ENCODE peak calls at places on chromosomes 13 and 19, in seven cellular contexts. U, V, K, A, T, C and R are unnamed samples.

GRCh38 chr13:98482476-98483444 is 94.1 kb downstream of the STK24 start:
- DNase-seq in U (peak; percentile 67), V (peak; percentile 74), K (peak; percentile 73), A (peak; percentile 83), T (no peak), C (peak; percentile 69), R (peak; percentile 79)

GRCh38 chr19:13954185-13954584 is 1.9 kb downstream of the DCAF15 start:
- DNase-seq in U (no peak), V (no peak), K (no peak), A (no peak), T (no peak), C (no peak), R (no peak)

GRCh38 chr19:31270897-31271568 is 78.2 kb downstream of the TSHZ3 start:
- DNase-seq in U (no peak), V (peak; percentile 58), K (peak; percentile 32), A (no peak), T (no peak), C (no peak), R (no peak)

GRCh38 chr13:43835701-43836100 is 43.8 kb downstream of the CCDC122 start:
- DNase-seq in U (peak; percentile 36), V (peak; percentile 61), K (no peak), A (no peak), T (no peak), C (no peak), R (peak; percentile 25)

GRCh38 chr19:36027696-36028095 is 5.0 kb downstream of the CLIP3 start:
- DNase-seq in U (no peak), V (no peak), K (no peak), A (no peak), T (no peak), C (no peak), R (no peak)

GRCh38 chr19:51272183-51272817 is 21.4 kb downstream of the SIGLECL1 start:
- DNase-seq in U (no peak), V (no peak), K (no peak), A (no peak), T (no peak), C (no peak), R (no peak)

GRCh38 chr13:102901615-102902305 is 55.9 kb downstream of the ERCC5 start:
- DNase-seq in U (peak; percentile 40), V (peak; percentile 17), K (no peak), A (no peak), T (no peak), C (no peak), R (no peak)

GRCh38 chr13:60369242-60369641 is 27.8 kb upstream of the TDRD3 start:
- DNase-seq in U (peak; percentile 4), V (peak; percentile 2), K (no peak), A (no peak), T (no peak), C (no peak), R (peak; percentile 11)

GRCh38 chr19:36436531-36436930 is 18.1 kb upstream of the ZFP82 start:
- DNase-seq in U (peak; percentile 34), V (no peak), K (no peak), A (no peak), T (no peak), C (no peak), R (peak; percentile 5)

GRCh38 chr13:46964789-46965527 is 68.1 kb upstream of the HTR2A start:
- DNase-seq in U (peak; percentile 65), V (peak; percentile 72), K (no peak), A (no peak), T (no peak), C (no peak), R (peak; percentile 42)

GRCh38 chr13:110525328-110526319 is 35.9 kb downstream of the RAB20 start:
- DNase-seq in U (no peak), V (no peak), K (peak; percentile 72), A (no peak), T (no peak), C (peak; percentile 62), R (no peak)

GRCh38 chr13:31005066-31005465 is 72.6 kb downstream of the TEX26 start:
- DNase-seq in U (no peak), V (no peak), K (no peak), A (no peak), T (no peak), C (no peak), R (no peak)

GRCh38 chr13:31007392-31007791 is 74.9 kb downstream of the TEX26 start:
- DNase-seq in U (no peak), V (no peak), K (no peak), A (no peak), T (no peak), C (no peak), R (no peak)

GRCh38 chr13:31011193-31011860 is 78.9 kb downstream of the TEX26 start:
- DNase-seq in U (no peak), V (no peak), K (no peak), A (no peak), T (no peak), C (no peak), R (no peak)

GRCh38 chr13:31009166-31009565 is 76.7 kb downstream of the TEX26 start:
- DNase-seq in U (peak; percentile 75), V (no peak), K (no peak), A (no peak), T (no peak), C (no peak), R (peak; percentile 10)

GRCh38 chr13:31008400-31009115 is 76.1 kb downstream of the TEX26 start:
- DNase-seq in U (peak; percentile 34), V (peak; percentile 48), K (no peak), A (no peak), T (no peak), C (no peak), R (peak; percentile 29)
- TF ChIP-seq CTCF in U (no peak), V (no peak), K (no peak), A (no peak), T (no peak), C (no peak), R (no peak)

GRCh38 chr19:33685541-33685940 is 63.8 kb downstream of the CHST8 start:
- DNase-seq in U (no peak), V (no peak), K (no peak), A (no peak), T (no peak), C (no peak), R (no peak)

GRCh38 chr19:33686246-33686645 is 64.5 kb downstream of the CHST8 start:
- DNase-seq in U (no peak), V (no peak), K (no peak), A (no peak), T (no peak), C (no peak), R (no peak)

GRCh38 chr19:33687761-33688656 is 66.3 kb downstream of the CHST8 start:
- DNase-seq in U (no peak), V (no peak), K (no peak), A (no peak), T (no peak), C (no peak), R (no peak)

GRCh38 chr19:33688657-33688992 is 66.9 kb downstream of the CHST8 start:
- DNase-seq in U (no peak), V (no peak), K (no peak), A (no peak), T (no peak), C (no peak), R (no peak)

DNA sequence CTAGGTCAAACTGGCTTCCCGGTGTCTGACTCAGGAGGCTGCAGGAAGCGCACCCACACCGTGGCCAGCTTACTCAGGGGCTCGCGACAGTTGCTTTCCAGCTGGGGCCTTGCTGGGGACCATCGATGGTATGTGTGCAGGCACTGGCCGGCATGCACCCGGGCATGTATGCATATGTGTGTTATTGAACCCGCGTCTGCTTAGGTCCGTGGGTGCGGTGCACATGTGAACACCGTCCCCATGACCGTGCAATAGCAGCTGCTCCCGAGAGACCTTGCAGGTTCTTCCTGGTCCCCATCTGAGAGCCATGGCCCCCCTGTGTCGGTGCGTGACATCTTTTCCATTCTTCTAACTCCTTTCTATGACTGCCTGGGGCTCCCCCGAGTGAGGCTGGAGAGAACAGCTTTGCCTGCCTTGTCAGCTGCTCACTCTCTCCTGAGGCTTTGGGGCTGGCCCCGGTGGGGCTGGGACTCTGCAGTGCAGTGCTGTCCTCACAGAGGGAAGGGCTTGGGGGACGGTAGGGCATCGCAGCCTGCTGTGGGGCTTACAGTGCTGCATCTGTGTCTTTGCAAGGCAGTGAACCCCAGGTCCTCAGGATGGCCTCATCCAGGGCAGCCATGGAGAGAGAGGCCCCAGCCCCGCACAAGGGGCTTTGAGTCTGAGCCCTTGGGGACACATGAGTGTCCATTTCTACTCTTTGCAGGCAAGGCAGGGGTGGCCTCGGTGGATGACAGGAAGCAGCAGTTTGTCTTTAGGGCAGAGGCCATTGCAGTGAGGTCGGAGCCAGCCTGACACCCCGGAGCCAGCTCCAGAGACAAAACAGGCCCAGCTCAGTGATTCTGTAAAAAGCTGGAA is 65.2 kb downstream of the CHST8 start:
- DNase-seq in U (no peak), V (no peak), K (no peak), A (no peak), T (no peak), C (no peak), R (no peak)
- TF ChIP-seq CTCF in U (no peak), V (no peak), K (no peak), A (no peak), T (no peak), C (no peak), R (no peak)

GRCh38 chr19:44498988-44499387 is 1.3 kb downstream of the ZNF180 start:
- DNase-seq in U (no peak), V (no peak), K (no peak), A (no peak), T (no peak), C (no peak), R (no peak)

GRCh38 chr19:44499962-44500949 is at the start of gene ZNF180:
- DNase-seq in U (peak; percentile 92), V (peak; percentile 90), K (peak; percentile 98), A (peak; percentile 97), T (peak; percentile 97), C (peak; percentile 98), R (peak; percentile 95)

GRCh38 chr19:44496711-44497110 is 3.6 kb downstream of the ZNF180 start:
- DNase-seq in U (no peak), V (no peak), K (no peak), A (no peak), T (no peak), C (no peak), R (no peak)

DNA sequence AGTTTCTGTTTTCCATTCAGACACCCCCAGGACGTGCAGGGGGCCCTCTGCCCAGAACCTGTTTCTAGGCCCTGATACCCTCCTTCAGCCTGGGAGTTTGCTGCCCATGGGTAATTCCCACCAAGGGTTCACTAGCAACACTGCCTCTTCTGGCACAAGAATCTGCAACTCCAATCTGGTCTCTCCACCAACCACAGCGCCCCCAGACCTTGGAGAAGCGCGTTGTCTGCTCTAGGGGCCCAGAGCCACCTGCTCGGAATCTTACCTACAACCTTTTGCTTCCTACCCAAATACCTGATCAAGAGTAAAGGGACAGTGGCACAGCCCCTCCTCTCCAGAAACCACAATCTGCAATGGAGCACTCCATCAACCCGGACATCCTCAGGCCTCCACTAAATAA is 763 bp downstream of the ZNF180 start:
- DNase-seq in U (no peak), V (no peak), K (no peak), A (no peak), T (no peak), C (no peak), R (no peak)
- TF ChIP-seq CTCF in U (no peak), V (no peak), K (no peak), A (no peak), T (no peak), C (no peak), R (no peak)

DNA sequence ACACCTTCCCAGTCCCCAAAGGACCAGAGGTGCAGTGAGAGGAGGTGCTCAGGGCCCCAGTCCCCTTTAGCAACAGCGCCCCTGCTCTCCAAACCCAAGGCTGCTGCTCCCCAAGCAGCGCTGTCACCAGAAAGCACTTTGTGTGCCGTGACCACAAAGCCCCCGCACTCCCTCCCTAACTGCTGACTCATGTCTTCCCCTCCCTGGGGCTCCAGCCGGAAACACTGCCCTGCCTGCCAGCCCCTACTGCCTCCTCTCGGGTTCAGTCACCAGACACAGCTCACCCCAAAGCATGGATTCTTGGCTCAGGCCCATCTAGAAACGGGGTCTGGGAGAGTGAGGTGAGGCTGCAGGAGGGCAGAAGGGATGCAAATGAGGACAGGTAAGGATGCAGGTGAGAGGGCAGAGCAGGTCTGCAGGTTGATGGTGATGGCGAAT is 4.9 kb upstream of the TNFSF14 start:
- DNase-seq in U (peak; percentile 72), V (peak; percentile 21), K (peak; percentile 55), A (peak; percentile 74), T (peak; percentile 6), C (peak; percentile 64), R (peak; percentile 83)
- TF ChIP-seq CTCF in U (no peak), V (no peak), K (no peak), A (no peak), T (no peak), C (no peak), R (no peak)